ENCODE peak calls at places on chromosomes 4 and X, in seven cellular contexts. N is stimulated activated CD4-positive, alpha-beta T cell treated with anti-CD3 and anti-CD28 coated beads, TNF-alpha, amount 100 ng/mL, for 48 hours; X is kidney tubule cell; U is fibroblast of the aortic adventitia; K is AG08395; D is Right ventricle myocardium superior; F is adipocyte. Q is an unnamed sample.

GRCh38 chr4:156594619-156595018 is 377.0 kb downstream of the PDGFC start:
- DNase-seq in N (no peak), X (peak; percentile 23), U (peak; percentile 12), K (no peak), D (peak; percentile 68), F (no peak), Q (peak; percentile 19)

GRCh38 chrX:148771440-148771839 is 271.0 kb downstream of the AFF2 start:
- DNase-seq in N (no peak), X (no peak), U (peak; percentile 2), K (no peak), D (no peak), F (no peak), Q (no peak)

GRCh38 chrX:149495573-149496071 is 9.5 kb downstream of the IDS start:
- DNase-seq in N (no peak), X (peak; percentile 92), U (peak; percentile 58), K (peak; percentile 75), D (no peak), F (peak; percentile 62), Q (peak; percentile 91)

GRCh38 chr4:81326581-81326980 is 111.6 kb upstream of the PRKG2 start:
- DNase-seq in N (no peak), X (no peak), U (peak; percentile 15), K (no peak), D (no peak), F (no peak), Q (no peak)

GRCh38 chr4:7647932-7648812 is 213.4 kb upstream of the PSAPL1 start:
- DNase-seq in N (no peak), X (peak; percentile 73), U (no peak), K (peak; percentile 63), D (no peak), F (no peak), Q (peak; percentile 35)

GRCh38 chr4:105164548-105164947 is 17.9 kb downstream of the TET2 start:
- DNase-seq in N (no peak), X (no peak), U (no peak), K (no peak), D (no peak), F (no peak), Q (no peak)

GRCh38 chr4:110073045-110073845 is 125.2 kb downstream of the ELOVL6 start:
- DNase-seq in N (no peak), X (no peak), U (no peak), K (no peak), D (peak; percentile 48), F (no peak), Q (no peak)

GRCh38 chr4:56463711-56464110 is 3.7 kb upstream of the SRP72 start:
- DNase-seq in N (no peak), X (no peak), U (no peak), K (no peak), D (no peak), F (no peak), Q (no peak)

GRCh38 chr4:107036602-107037151 is 564 bp upstream of the DKK2 start:
- DNase-seq in N (no peak), X (no peak), U (peak; percentile 4), K (no peak), D (no peak), F (peak; percentile 12), Q (no peak)

GRCh38 chr4:81652069-81652478 is 180.4 kb upstream of the RASGEF1B start:
- DNase-seq in N (no peak), X (peak; percentile 59), U (no peak), K (no peak), D (no peak), F (no peak), Q (peak; percentile 42)

GRCh38 chrX:154083134-154083517 is 14.4 kb downstream of the MECP2 start:
- DNase-seq in N (no peak), X (no peak), U (no peak), K (no peak), D (no peak), F (no peak), Q (no peak)

GRCh38 chrX:10062352-10062751 is 94.4 kb upstream of the CLCN4 start:
- DNase-seq in N (no peak), X (no peak), U (no peak), K (no peak), D (no peak), F (no peak), Q (no peak)

GRCh38 chr4:186204103-186204559 is 12.8 kb downstream of the CYP4V2 start:
- DNase-seq in N (no peak), X (no peak), U (peak; percentile 55), K (no peak), D (no peak), F (no peak), Q (no peak)

GRCh38 chr4:40874331-40874730 is 124.6 kb downstream of the NSUN7 start:
- DNase-seq in N (no peak), X (no peak), U (no peak), K (no peak), D (no peak), F (no peak), Q (no peak)

GRCh38 chrX:55777596-55777995 is 60.0 kb downstream of the RRAGB start:
- DNase-seq in N (no peak), X (no peak), U (no peak), K (no peak), D (no peak), F (no peak), Q (no peak)

GRCh38 chr4:165175879-165176278 is 31.5 kb upstream of the KLHL2 start:
- DNase-seq in N (no peak), X (peak; percentile 53), U (no peak), K (no peak), D (no peak), F (no peak), Q (peak; percentile 51)

GRCh38 chr4:89119166-89119565 is 7.8 kb downstream of the TIGD2 start:
- DNase-seq in N (no peak), X (no peak), U (no peak), K (no peak), D (no peak), F (no peak), Q (peak; percentile 21)

GRCh38 chr4:108881190-108881589 is 118.3 kb upstream of the ETNPPL start:
- DNase-seq in N (no peak), X (peak; percentile 84), U (peak; percentile 58), K (peak; percentile 30), D (no peak), F (no peak), Q (peak; percentile 28)

GRCh38 chr4:123587983-123588494 is 191.4 kb downstream of the SPRY1 start:
- DNase-seq in N (no peak), X (peak; percentile 76), U (peak; percentile 63), K (peak; percentile 62), D (no peak), F (peak; percentile 93), Q (peak; percentile 72)

GRCh38 chr4:87785858-87786509 is 13.4 kb upstream of the IBSP start:
- DNase-seq in N (no peak), X (no peak), U (no peak), K (no peak), D (no peak), F (no peak), Q (no peak)

GRCh38 chr4:54092800-54093608 is 7.0 kb upstream of the GSX2 start:
- DNase-seq in N (no peak), X (no peak), U (no peak), K (no peak), D (no peak), F (no peak), Q (no peak)

GRCh38 chrX:34624416-34624815 is 32.7 kb downstream of the TMEM47 start:
- DNase-seq in N (no peak), X (no peak), U (peak; percentile 47), K (no peak), D (no peak), F (no peak), Q (no peak)

GRCh38 chr4:100188829-100189228 is 1.4 kb downstream of the DDIT4L start:
- DNase-seq in N (no peak), X (peak; percentile 44), U (no peak), K (no peak), D (no peak), F (no peak), Q (peak; percentile 13)

GRCh38 chr4:162457071-162457865 is 293.5 kb upstream of the FSTL5 start:
- DNase-seq in N (no peak), X (no peak), U (no peak), K (no peak), D (no peak), F (no peak), Q (no peak)

GRCh38 chrX:103453655-103454054 is 65.6 kb downstream of the RAB40A start:
- DNase-seq in N (no peak), X (peak; percentile 24), U (peak; percentile 88), K (peak; percentile 62), D (no peak), F (peak; percentile 88), Q (peak; percentile 40)

Q was measured in renal cortical epithelial cell.